ENCODE peak calls at places on chromosomes 13 and 19, in nine cellular contexts. One of them, this sample, is unnamed.

GRCh38 chr19:44374789-44375188 is 18.3 kb upstream of the ZNF112 start:
- DNase-seq in ascending aorta: no peak
- DNase-seq in PC-3: no peak
- DNase-seq in uterus: no peak
- DNase-seq in Panc1: no peak
- DNase-seq in vagina: no peak
- DNase-seq in OCI-LY7: no peak
- DNase-seq in body of pancreas: no peak
- DNase-seq in HCT116: no peak
- DNase-seq in this sample: no peak

GRCh38 chr19:15180451-15181390 is 20.1 kb downstream of the NOTCH3 start:
- DNase-seq in ascending aorta: no peak
- DNase-seq in PC-3: no peak
- DNase-seq in uterus: no peak
- DNase-seq in Panc1: no peak
- DNase-seq in vagina: no peak
- DNase-seq in OCI-LY7: peak; percentile 24
- DNase-seq in body of pancreas: peak; percentile 57
- DNase-seq in HCT116: no peak
- DNase-seq in this sample: peak; percentile 60

GRCh38 chr19:44948763-44949374 is 3.0 kb downstream of the APOC2 start:
- DNase-seq in ascending aorta: no peak
- DNase-seq in PC-3: no peak
- DNase-seq in uterus: no peak
- DNase-seq in Panc1: no peak
- DNase-seq in vagina: no peak
- DNase-seq in OCI-LY7: peak; percentile 71
- DNase-seq in body of pancreas: no peak
- DNase-seq in HCT116: no peak
- DNase-seq in this sample: no peak

GRCh38 chr13:104483631-104484030 is 1417.4 kb upstream of the SLC10A2 start:
- DNase-seq in ascending aorta: no peak
- DNase-seq in PC-3: no peak
- DNase-seq in uterus: no peak
- DNase-seq in Panc1: no peak
- DNase-seq in vagina: no peak
- DNase-seq in OCI-LY7: no peak
- DNase-seq in body of pancreas: no peak
- DNase-seq in HCT116: no peak
- DNase-seq in this sample: no peak

GRCh38 chr19:1214862-1215731 is 9.5 kb downstream of the STK11 start:
- DNase-seq in ascending aorta: peak; percentile 41
- DNase-seq in PC-3: peak; percentile 60
- DNase-seq in uterus: peak; percentile 52
- DNase-seq in Panc1: no peak
- DNase-seq in vagina: no peak
- DNase-seq in OCI-LY7: no peak
- DNase-seq in body of pancreas: peak; percentile 67
- DNase-seq in HCT116: no peak
- DNase-seq in this sample: no peak

GRCh38 chr19:53594811-53595509 is 36.8 kb upstream of the DPRX start:
- DNase-seq in ascending aorta: no peak
- DNase-seq in PC-3: no peak
- DNase-seq in uterus: no peak
- DNase-seq in Panc1: no peak
- DNase-seq in vagina: no peak
- DNase-seq in OCI-LY7: no peak
- DNase-seq in body of pancreas: no peak
- DNase-seq in HCT116: no peak
- DNase-seq in this sample: no peak

GRCh38 chr19:12112238-12112637 is 27.9 kb downstream of the ZNF20 start:
- DNase-seq in ascending aorta: no peak
- DNase-seq in PC-3: no peak
- DNase-seq in uterus: no peak
- DNase-seq in Panc1: no peak
- DNase-seq in vagina: no peak
- DNase-seq in OCI-LY7: no peak
- DNase-seq in body of pancreas: no peak
- DNase-seq in HCT116: no peak
- DNase-seq in this sample: no peak

GRCh38 chr19:50203281-50204080 is at the start of gene MYH14:
- DNase-seq in ascending aorta: peak; percentile 61
- DNase-seq in PC-3: peak; percentile 99
- DNase-seq in uterus: peak; percentile 30
- DNase-seq in Panc1: peak; percentile 15
- DNase-seq in vagina: no peak
- DNase-seq in OCI-LY7: no peak
- DNase-seq in body of pancreas: peak; percentile 96
- DNase-seq in HCT116: peak; percentile 86
- DNase-seq in this sample: peak; percentile 88

GRCh38 chr19:42254083-42254849 is 662 bp downstream of the ERF start:
- DNase-seq in ascending aorta: no peak
- DNase-seq in PC-3: peak; percentile 48
- DNase-seq in uterus: peak; percentile 76
- DNase-seq in Panc1: no peak
- DNase-seq in vagina: no peak
- DNase-seq in OCI-LY7: peak; percentile 85
- DNase-seq in body of pancreas: peak; percentile 77
- DNase-seq in HCT116: no peak
- DNase-seq in this sample: peak; percentile 72

GRCh38 chr13:26468203-26468602 is 89.3 kb upstream of the WASF3 start:
- DNase-seq in ascending aorta: no peak
- DNase-seq in PC-3: no peak
- DNase-seq in uterus: no peak
- DNase-seq in Panc1: no peak
- DNase-seq in vagina: no peak
- DNase-seq in OCI-LY7: no peak
- DNase-seq in body of pancreas: no peak
- DNase-seq in HCT116: no peak
- DNase-seq in this sample: no peak

GRCh38 chr19:7149956-7150705 is 80.6 kb downstream of the ZNF557 start:
- DNase-seq in ascending aorta: no peak
- DNase-seq in PC-3: no peak
- DNase-seq in uterus: no peak
- DNase-seq in Panc1: no peak
- DNase-seq in vagina: no peak
- DNase-seq in OCI-LY7: no peak
- DNase-seq in body of pancreas: no peak
- DNase-seq in HCT116: no peak
- DNase-seq in this sample: no peak

GRCh38 chr13:110949116-110949515 is 34.2 kb upstream of the ANKRD10 start:
- DNase-seq in ascending aorta: no peak
- DNase-seq in PC-3: no peak
- DNase-seq in uterus: no peak
- DNase-seq in Panc1: no peak
- DNase-seq in vagina: no peak
- DNase-seq in OCI-LY7: no peak
- DNase-seq in body of pancreas: no peak
- DNase-seq in HCT116: no peak
- DNase-seq in this sample: no peak

GRCh38 chr13:100589178-100589725 is 663 bp upstream of the GGACT start:
- DNase-seq in ascending aorta: no peak
- DNase-seq in PC-3: no peak
- DNase-seq in uterus: no peak
- DNase-seq in Panc1: no peak
- DNase-seq in vagina: no peak
- DNase-seq in OCI-LY7: no peak
- DNase-seq in body of pancreas: no peak
- DNase-seq in HCT116: no peak
- DNase-seq in this sample: no peak

GRCh38 chr19:20558011-20558410 is 7.6 kb downstream of the ZNF737 start:
- DNase-seq in ascending aorta: no peak
- DNase-seq in PC-3: no peak
- DNase-seq in uterus: no peak
- DNase-seq in Panc1: no peak
- DNase-seq in vagina: no peak
- DNase-seq in OCI-LY7: no peak
- DNase-seq in body of pancreas: peak; percentile 46
- DNase-seq in HCT116: no peak
- DNase-seq in this sample: no peak

GRCh38 chr19:32537626-32538025 is 43.4 kb upstream of the PDCD5 start:
- DNase-seq in ascending aorta: no peak
- DNase-seq in PC-3: no peak
- DNase-seq in uterus: no peak
- DNase-seq in Panc1: no peak
- DNase-seq in vagina: no peak
- DNase-seq in OCI-LY7: no peak
- DNase-seq in body of pancreas: no peak
- DNase-seq in HCT116: no peak
- DNase-seq in this sample: no peak
- H3K27ac ChIP-seq in ascending aorta: no peak overlapping the region
- H3K27ac ChIP-seq in PC-3: no peak overlapping the region
- H3K27ac ChIP-seq in uterus: no peak overlapping the region
- H3K27ac ChIP-seq in Panc1: no peak overlapping the region
- H3K27ac ChIP-seq in vagina: no peak overlapping the region
- H3K27ac ChIP-seq in OCI-LY7: no peak overlapping the region
- H3K27ac ChIP-seq in body of pancreas: no peak overlapping the region
- H3K27ac ChIP-seq in HCT116: no peak overlapping the region
- H3K27ac ChIP-seq in this sample: no peak overlapping the region

GRCh38 chr13:44575035-44575434 is 1.1 kb downstream of the TSC22D1 start:
- DNase-seq in ascending aorta: no peak
- DNase-seq in PC-3: no peak
- DNase-seq in uterus: no peak
- DNase-seq in Panc1: no peak
- DNase-seq in vagina: no peak
- DNase-seq in OCI-LY7: no peak
- DNase-seq in body of pancreas: no peak
- DNase-seq in HCT116: no peak
- DNase-seq in this sample: no peak
- H3K4me1 ChIP-seq in ascending aorta: peaks cover 21% of the 10 kb centered on the region
- H3K4me1 ChIP-seq in PC-3: peaks cover 39% of the 10 kb centered on the region
- H3K4me1 ChIP-seq in uterus: no peaks in the 10 kb centered on the region
- H3K4me1 ChIP-seq in Panc1: peaks cover 24% of the 10 kb centered on the region
- H3K4me1 ChIP-seq in vagina: peaks cover 56% of the 10 kb centered on the region
- H3K4me1 ChIP-seq in OCI-LY7: peaks cover 35% of the 10 kb centered on the region
- H3K4me1 ChIP-seq in body of pancreas: peaks cover 47% of the 10 kb centered on the region
- H3K4me1 ChIP-seq in HCT116: peaks cover 15% of the 10 kb centered on the region
- H3K4me1 ChIP-seq in this sample: peaks cover 14% of the 10 kb centered on the region

GRCh38 chr13:42354246-42355117 is 82.5 kb downstream of the AKAP11 start:
- DNase-seq in ascending aorta: no peak
- DNase-seq in PC-3: peak; percentile 43
- DNase-seq in uterus: no peak
- DNase-seq in Panc1: no peak
- DNase-seq in vagina: no peak
- DNase-seq in OCI-LY7: peak; percentile 12
- DNase-seq in body of pancreas: no peak
- DNase-seq in HCT116: no peak
- DNase-seq in this sample: no peak
- TF ChIP-seq CTCF in ascending aorta: no peak
- TF ChIP-seq CTCF in PC-3: no peak
- TF ChIP-seq CTCF in uterus: no peak
- TF ChIP-seq CTCF in Panc1: no peak
- TF ChIP-seq CTCF in vagina: no peak
- TF ChIP-seq CTCF in OCI-LY7: no peak
- TF ChIP-seq CTCF in body of pancreas: no peak
- TF ChIP-seq CTCF in HCT116: no peak
- TF ChIP-seq CTCF in this sample: no peak

GRCh38 chr19:10809693-10810285 is 26.2 kb downstream of the TMED1 start:
- DNase-seq in ascending aorta: no peak
- DNase-seq in PC-3: no peak
- DNase-seq in uterus: no peak
- DNase-seq in Panc1: no peak
- DNase-seq in vagina: no peak
- DNase-seq in OCI-LY7: no peak
- DNase-seq in body of pancreas: no peak
- DNase-seq in HCT116: no peak
- DNase-seq in this sample: no peak
- H3K27ac ChIP-seq in ascending aorta: no peak overlapping the region
- H3K27ac ChIP-seq in PC-3: no peak overlapping the region
- H3K27ac ChIP-seq in uterus: no peak overlapping the region
- H3K27ac ChIP-seq in Panc1: no peak overlapping the region
- H3K27ac ChIP-seq in vagina: peak overlapping the region; percentile 48
- H3K27ac ChIP-seq in OCI-LY7: no peak overlapping the region
- H3K27ac ChIP-seq in body of pancreas: no peak overlapping the region
- H3K27ac ChIP-seq in HCT116: peak overlapping the region; percentile 40
- H3K27ac ChIP-seq in this sample: no peak overlapping the region

This sample was measured in lung.